ENCODE peak calls at places on chromosomes 1 and 21, in nine cellular contexts. One of them, this sample, is unnamed.

GRCh38 chr1:193662030-193662429 is 475.6 kb upstream of the B3GALT2 start:
- DNase-seq in ecto neural progenitor cell: no peak
- DNase-seq in fibroblast of mammary gland: no peak
- DNase-seq in HAP-1: no peak
- DNase-seq in stimulated activated CD8-positive, alpha-beta memory T cell treated with anti-CD3 and anti-CD28 coated beads, Interleukin-4, amount 100 ng/mL, for 1 hour: no peak
- DNase-seq in tibial nerve: no peak
- DNase-seq in stimulated activated CD4-positive, alpha-beta T cell treated with anti-CD3 and anti-CD28 coated beads, Interleukin-4, amount 100 ng/mL, for 1 hour: no peak
- DNase-seq in fibroblast of pulmonary artery: peak
- DNase-seq in sigmoid colon: no peak
- DNase-seq in this sample: no peak

GRCh38 chr1:118074101-118074500 is 110.9 kb downstream of the SPAG17 start:
- DNase-seq in ecto neural progenitor cell: no peak
- DNase-seq in HAP-1: no peak
- DNase-seq in fibroblast of mammary gland: peak
- DNase-seq in stimulated activated CD4-positive, alpha-beta T cell treated with anti-CD3 and anti-CD28 coated beads, Interleukin-4, amount 100 ng/mL, for 1 hour: no peak
- DNase-seq in stimulated activated CD8-positive, alpha-beta memory T cell treated with anti-CD3 and anti-CD28 coated beads, Interleukin-4, amount 100 ng/mL, for 1 hour: no peak
- DNase-seq in fibroblast of pulmonary artery: no peak
- DNase-seq in tibial nerve: no peak
- DNase-seq in sigmoid colon: no peak
- DNase-seq in this sample: no peak

GRCh38 chr1:203342192-203342940 is 8.6 kb downstream of the FMOD start:
- DNase-seq in sigmoid colon: peak
- DNase-seq in fibroblast of pulmonary artery: peak
- DNase-seq in HAP-1: peak
- DNase-seq in ecto neural progenitor cell: peak
- DNase-seq in stimulated activated CD8-positive, alpha-beta memory T cell treated with anti-CD3 and anti-CD28 coated beads, Interleukin-4, amount 100 ng/mL, for 1 hour: no peak
- DNase-seq in tibial nerve: no peak
- DNase-seq in fibroblast of mammary gland: peak
- DNase-seq in stimulated activated CD4-positive, alpha-beta T cell treated with anti-CD3 and anti-CD28 coated beads, Interleukin-4, amount 100 ng/mL, for 1 hour: peak
- DNase-seq in this sample: no peak

GRCh38 chr1:7679873-7680790 is 91.0 kb upstream of the VAMP3 start:
- DNase-seq in tibial nerve: no peak
- DNase-seq in stimulated activated CD4-positive, alpha-beta T cell treated with anti-CD3 and anti-CD28 coated beads, Interleukin-4, amount 100 ng/mL, for 1 hour: peak
- DNase-seq in sigmoid colon: peak
- DNase-seq in ecto neural progenitor cell: peak
- DNase-seq in fibroblast of pulmonary artery: peak
- DNase-seq in stimulated activated CD8-positive, alpha-beta memory T cell treated with anti-CD3 and anti-CD28 coated beads, Interleukin-4, amount 100 ng/mL, for 1 hour: no peak
- DNase-seq in fibroblast of mammary gland: no peak
- DNase-seq in HAP-1: no peak
- DNase-seq in this sample: peak

GRCh38 chr21:15992171-15992570 is 262.4 kb downstream of the USP25 start:
- DNase-seq in HAP-1: no peak
- DNase-seq in fibroblast of pulmonary artery: no peak
- DNase-seq in fibroblast of mammary gland: peak
- DNase-seq in stimulated activated CD8-positive, alpha-beta memory T cell treated with anti-CD3 and anti-CD28 coated beads, Interleukin-4, amount 100 ng/mL, for 1 hour: no peak
- DNase-seq in sigmoid colon: no peak
- DNase-seq in stimulated activated CD4-positive, alpha-beta T cell treated with anti-CD3 and anti-CD28 coated beads, Interleukin-4, amount 100 ng/mL, for 1 hour: no peak
- DNase-seq in tibial nerve: no peak
- DNase-seq in ecto neural progenitor cell: no peak
- DNase-seq in this sample: no peak

GRCh38 chr1:6464915-6465314 is 1.1 kb downstream of the TNFRSF25 start:
- DNase-seq in ecto neural progenitor cell: no peak
- DNase-seq in HAP-1: no peak
- DNase-seq in fibroblast of mammary gland: no peak
- DNase-seq in stimulated activated CD8-positive, alpha-beta memory T cell treated with anti-CD3 and anti-CD28 coated beads, Interleukin-4, amount 100 ng/mL, for 1 hour: no peak
- DNase-seq in fibroblast of pulmonary artery: no peak
- DNase-seq in sigmoid colon: no peak
- DNase-seq in stimulated activated CD4-positive, alpha-beta T cell treated with anti-CD3 and anti-CD28 coated beads, Interleukin-4, amount 100 ng/mL, for 1 hour: no peak
- DNase-seq in tibial nerve: no peak
- DNase-seq in this sample: no peak

GRCh38 chr1:112954945-112955677 is 885 bp downstream of the SLC16A1 start:
- DNase-seq in stimulated activated CD8-positive, alpha-beta memory T cell treated with anti-CD3 and anti-CD28 coated beads, Interleukin-4, amount 100 ng/mL, for 1 hour: no peak
- DNase-seq in HAP-1: peak
- DNase-seq in sigmoid colon: peak
- DNase-seq in fibroblast of mammary gland: peak
- DNase-seq in fibroblast of pulmonary artery: peak
- DNase-seq in tibial nerve: no peak
- DNase-seq in stimulated activated CD4-positive, alpha-beta T cell treated with anti-CD3 and anti-CD28 coated beads, Interleukin-4, amount 100 ng/mL, for 1 hour: peak
- DNase-seq in ecto neural progenitor cell: peak
- DNase-seq in this sample: peak

GRCh38 chr1:116693759-116694482 is 26.4 kb upstream of the IGSF3 start:
- DNase-seq in stimulated activated CD8-positive, alpha-beta memory T cell treated with anti-CD3 and anti-CD28 coated beads, Interleukin-4, amount 100 ng/mL, for 1 hour: no peak
- DNase-seq in sigmoid colon: no peak
- DNase-seq in fibroblast of pulmonary artery: peak
- DNase-seq in tibial nerve: no peak
- DNase-seq in HAP-1: no peak
- DNase-seq in ecto neural progenitor cell: no peak
- DNase-seq in stimulated activated CD4-positive, alpha-beta T cell treated with anti-CD3 and anti-CD28 coated beads, Interleukin-4, amount 100 ng/mL, for 1 hour: no peak
- DNase-seq in fibroblast of mammary gland: peak
- DNase-seq in this sample: no peak

GRCh38 chr1:247268390-247269045 is 12.6 kb downstream of the VN1R5 start:
- DNase-seq in sigmoid colon: no peak
- DNase-seq in stimulated activated CD8-positive, alpha-beta memory T cell treated with anti-CD3 and anti-CD28 coated beads, Interleukin-4, amount 100 ng/mL, for 1 hour: no peak
- DNase-seq in fibroblast of mammary gland: peak
- DNase-seq in stimulated activated CD4-positive, alpha-beta T cell treated with anti-CD3 and anti-CD28 coated beads, Interleukin-4, amount 100 ng/mL, for 1 hour: no peak
- DNase-seq in tibial nerve: no peak
- DNase-seq in HAP-1: no peak
- DNase-seq in fibroblast of pulmonary artery: peak
- DNase-seq in ecto neural progenitor cell: no peak
- DNase-seq in this sample: no peak

GRCh38 chr1:229336345-229336744 is 6.5 kb downstream of the CCSAP start:
- DNase-seq in fibroblast of pulmonary artery: no peak
- DNase-seq in sigmoid colon: no peak
- DNase-seq in ecto neural progenitor cell: no peak
- DNase-seq in stimulated activated CD4-positive, alpha-beta T cell treated with anti-CD3 and anti-CD28 coated beads, Interleukin-4, amount 100 ng/mL, for 1 hour: no peak
- DNase-seq in stimulated activated CD8-positive, alpha-beta memory T cell treated with anti-CD3 and anti-CD28 coated beads, Interleukin-4, amount 100 ng/mL, for 1 hour: no peak
- DNase-seq in tibial nerve: no peak
- DNase-seq in HAP-1: no peak
- DNase-seq in fibroblast of mammary gland: no peak
- DNase-seq in this sample: no peak

GRCh38 chr1:6012529-6013318 is 20.5 kb upstream of the NPHP4 start:
- DNase-seq in fibroblast of mammary gland: no peak
- DNase-seq in tibial nerve: no peak
- DNase-seq in sigmoid colon: no peak
- DNase-seq in stimulated activated CD4-positive, alpha-beta T cell treated with anti-CD3 and anti-CD28 coated beads, Interleukin-4, amount 100 ng/mL, for 1 hour: no peak
- DNase-seq in HAP-1: no peak
- DNase-seq in stimulated activated CD8-positive, alpha-beta memory T cell treated with anti-CD3 and anti-CD28 coated beads, Interleukin-4, amount 100 ng/mL, for 1 hour: no peak
- DNase-seq in ecto neural progenitor cell: no peak
- DNase-seq in fibroblast of pulmonary artery: no peak
- DNase-seq in this sample: no peak

GRCh38 chr1:15454256-15454655 is 2.3 kb upstream of the CELA2A start:
- DNase-seq in ecto neural progenitor cell: no peak
- DNase-seq in stimulated activated CD4-positive, alpha-beta T cell treated with anti-CD3 and anti-CD28 coated beads, Interleukin-4, amount 100 ng/mL, for 1 hour: no peak
- DNase-seq in tibial nerve: no peak
- DNase-seq in fibroblast of pulmonary artery: peak
- DNase-seq in fibroblast of mammary gland: peak
- DNase-seq in HAP-1: no peak
- DNase-seq in sigmoid colon: no peak
- DNase-seq in stimulated activated CD8-positive, alpha-beta memory T cell treated with anti-CD3 and anti-CD28 coated beads, Interleukin-4, amount 100 ng/mL, for 1 hour: no peak
- DNase-seq in this sample: no peak

GRCh38 chr1:24142546-24143431 is at the start of gene IL22RA1:
- DNase-seq in stimulated activated CD8-positive, alpha-beta memory T cell treated with anti-CD3 and anti-CD28 coated beads, Interleukin-4, amount 100 ng/mL, for 1 hour: no peak
- DNase-seq in stimulated activated CD4-positive, alpha-beta T cell treated with anti-CD3 and anti-CD28 coated beads, Interleukin-4, amount 100 ng/mL, for 1 hour: no peak
- DNase-seq in HAP-1: no peak
- DNase-seq in fibroblast of mammary gland: no peak
- DNase-seq in tibial nerve: no peak
- DNase-seq in fibroblast of pulmonary artery: no peak
- DNase-seq in sigmoid colon: peak
- DNase-seq in ecto neural progenitor cell: no peak
- DNase-seq in this sample: no peak

GRCh38 chr1:3473381-3473844 is 18.9 kb downstream of the ARHGEF16 start:
- DNase-seq in stimulated activated CD8-positive, alpha-beta memory T cell treated with anti-CD3 and anti-CD28 coated beads, Interleukin-4, amount 100 ng/mL, for 1 hour: no peak
- DNase-seq in tibial nerve: no peak
- DNase-seq in fibroblast of mammary gland: peak
- DNase-seq in ecto neural progenitor cell: no peak
- DNase-seq in stimulated activated CD4-positive, alpha-beta T cell treated with anti-CD3 and anti-CD28 coated beads, Interleukin-4, amount 100 ng/mL, for 1 hour: no peak
- DNase-seq in HAP-1: no peak
- DNase-seq in sigmoid colon: no peak
- DNase-seq in fibroblast of pulmonary artery: peak
- DNase-seq in this sample: no peak

GRCh38 chr1:56482486-56482885 is 96.9 kb downstream of the PLPP3 start:
- DNase-seq in fibroblast of mammary gland: no peak
- DNase-seq in fibroblast of pulmonary artery: no peak
- DNase-seq in stimulated activated CD8-positive, alpha-beta memory T cell treated with anti-CD3 and anti-CD28 coated beads, Interleukin-4, amount 100 ng/mL, for 1 hour: no peak
- DNase-seq in tibial nerve: no peak
- DNase-seq in stimulated activated CD4-positive, alpha-beta T cell treated with anti-CD3 and anti-CD28 coated beads, Interleukin-4, amount 100 ng/mL, for 1 hour: no peak
- DNase-seq in HAP-1: no peak
- DNase-seq in sigmoid colon: no peak
- DNase-seq in ecto neural progenitor cell: no peak
- DNase-seq in this sample: no peak

GRCh38 chr1:222239130-222239529 is 308.8 kb downstream of the HHIPL2 start:
- DNase-seq in tibial nerve: no peak
- DNase-seq in sigmoid colon: no peak
- DNase-seq in ecto neural progenitor cell: no peak
- DNase-seq in fibroblast of pulmonary artery: no peak
- DNase-seq in HAP-1: no peak
- DNase-seq in stimulated activated CD4-positive, alpha-beta T cell treated with anti-CD3 and anti-CD28 coated beads, Interleukin-4, amount 100 ng/mL, for 1 hour: no peak
- DNase-seq in fibroblast of mammary gland: no peak
- DNase-seq in stimulated activated CD8-positive, alpha-beta memory T cell treated with anti-CD3 and anti-CD28 coated beads, Interleukin-4, amount 100 ng/mL, for 1 hour: no peak
- DNase-seq in this sample: no peak

GRCh38 chr21:46171996-46172862 is 12.0 kb downstream of the SPATC1L start:
- DNase-seq in sigmoid colon: peak
- DNase-seq in tibial nerve: no peak
- DNase-seq in ecto neural progenitor cell: peak
- DNase-seq in stimulated activated CD8-positive, alpha-beta memory T cell treated with anti-CD3 and anti-CD28 coated beads, Interleukin-4, amount 100 ng/mL, for 1 hour: no peak
- DNase-seq in HAP-1: no peak
- DNase-seq in stimulated activated CD4-positive, alpha-beta T cell treated with anti-CD3 and anti-CD28 coated beads, Interleukin-4, amount 100 ng/mL, for 1 hour: no peak
- DNase-seq in fibroblast of pulmonary artery: no peak
- DNase-seq in fibroblast of mammary gland: no peak
- DNase-seq in this sample: no peak

GRCh38 chr1:14511856-14512585 is 86.5 kb upstream of the KAZN start:
- DNase-seq in sigmoid colon: no peak
- DNase-seq in tibial nerve: no peak
- DNase-seq in fibroblast of pulmonary artery: no peak
- DNase-seq in HAP-1: no peak
- DNase-seq in fibroblast of mammary gland: no peak
- DNase-seq in ecto neural progenitor cell: no peak
- DNase-seq in stimulated activated CD4-positive, alpha-beta T cell treated with anti-CD3 and anti-CD28 coated beads, Interleukin-4, amount 100 ng/mL, for 1 hour: no peak
- DNase-seq in stimulated activated CD8-positive, alpha-beta memory T cell treated with anti-CD3 and anti-CD28 coated beads, Interleukin-4, amount 100 ng/mL, for 1 hour: no peak
- DNase-seq in this sample: no peak

GRCh38 chr1:231626951-231627614 is 493 bp downstream of the DISC1 start:
- DNase-seq in fibroblast of pulmonary artery: peak
- DNase-seq in HAP-1: peak
- DNase-seq in stimulated activated CD4-positive, alpha-beta T cell treated with anti-CD3 and anti-CD28 coated beads, Interleukin-4, amount 100 ng/mL, for 1 hour: peak
- DNase-seq in tibial nerve: peak
- DNase-seq in stimulated activated CD8-positive, alpha-beta memory T cell treated with anti-CD3 and anti-CD28 coated beads, Interleukin-4, amount 100 ng/mL, for 1 hour: no peak
- DNase-seq in fibroblast of mammary gland: no peak
- DNase-seq in ecto neural progenitor cell: peak
- DNase-seq in sigmoid colon: peak
- DNase-seq in this sample: peak

GRCh38 chr1:12477936-12478611 is 139.9 kb downstream of the DHRS3 start:
- DNase-seq in stimulated activated CD8-positive, alpha-beta memory T cell treated with anti-CD3 and anti-CD28 coated beads, Interleukin-4, amount 100 ng/mL, for 1 hour: no peak
- DNase-seq in stimulated activated CD4-positive, alpha-beta T cell treated with anti-CD3 and anti-CD28 coated beads, Interleukin-4, amount 100 ng/mL, for 1 hour: no peak
- DNase-seq in fibroblast of pulmonary artery: peak
- DNase-seq in tibial nerve: peak
- DNase-seq in sigmoid colon: peak
- DNase-seq in ecto neural progenitor cell: no peak
- DNase-seq in HAP-1: peak
- DNase-seq in fibroblast of mammary gland: peak
- DNase-seq in this sample: no peak

GRCh38 chr21:44079846-44080245 is 27.4 kb upstream of the PWP2 start:
- DNase-seq in fibroblast of mammary gland: no peak
- DNase-seq in HAP-1: no peak
- DNase-seq in fibroblast of pulmonary artery: no peak
- DNase-seq in tibial nerve: no peak
- DNase-seq in sigmoid colon: no peak
- DNase-seq in stimulated activated CD8-positive, alpha-beta memory T cell treated with anti-CD3 and anti-CD28 coated beads, Interleukin-4, amount 100 ng/mL, for 1 hour: no peak
- DNase-seq in stimulated activated CD4-positive, alpha-beta T cell treated with anti-CD3 and anti-CD28 coated beads, Interleukin-4, amount 100 ng/mL, for 1 hour: no peak
- DNase-seq in ecto neural progenitor cell: no peak
- DNase-seq in this sample: no peak

GRCh38 chr1:203512830-203513578 is 19.1 kb downstream of the OPTC start:
- DNase-seq in stimulated activated CD8-positive, alpha-beta memory T cell treated with anti-CD3 and anti-CD28 coated beads, Interleukin-4, amount 100 ng/mL, for 1 hour: no peak
- DNase-seq in ecto neural progenitor cell: no peak
- DNase-seq in tibial nerve: no peak
- DNase-seq in stimulated activated CD4-positive, alpha-beta T cell treated with anti-CD3 and anti-CD28 coated beads, Interleukin-4, amount 100 ng/mL, for 1 hour: peak
- DNase-seq in sigmoid colon: peak
- DNase-seq in HAP-1: no peak
- DNase-seq in fibroblast of pulmonary artery: peak
- DNase-seq in fibroblast of mammary gland: peak
- DNase-seq in this sample: no peak

GRCh38 chr21:43203523-43204080 is 34.8 kb downstream of the CRYAA start:
- DNase-seq in tibial nerve: no peak
- DNase-seq in stimulated activated CD4-positive, alpha-beta T cell treated with anti-CD3 and anti-CD28 coated beads, Interleukin-4, amount 100 ng/mL, for 1 hour: no peak
- DNase-seq in stimulated activated CD8-positive, alpha-beta memory T cell treated with anti-CD3 and anti-CD28 coated beads, Interleukin-4, amount 100 ng/mL, for 1 hour: no peak
- DNase-seq in fibroblast of pulmonary artery: no peak
- DNase-seq in HAP-1: no peak
- DNase-seq in fibroblast of mammary gland: no peak
- DNase-seq in sigmoid colon: peak
- DNase-seq in ecto neural progenitor cell: peak
- DNase-seq in this sample: no peak

GRCh38 chr1:24830680-24831272 is 85.5 kb downstream of the CLIC4 start:
- DNase-seq in stimulated activated CD8-positive, alpha-beta memory T cell treated with anti-CD3 and anti-CD28 coated beads, Interleukin-4, amount 100 ng/mL, for 1 hour: no peak
- DNase-seq in sigmoid colon: no peak
- DNase-seq in fibroblast of mammary gland: peak
- DNase-seq in ecto neural progenitor cell: no peak
- DNase-seq in HAP-1: peak
- DNase-seq in stimulated activated CD4-positive, alpha-beta T cell treated with anti-CD3 and anti-CD28 coated beads, Interleukin-4, amount 100 ng/mL, for 1 hour: no peak
- DNase-seq in tibial nerve: no peak
- DNase-seq in fibroblast of pulmonary artery: peak
- DNase-seq in this sample: no peak

GRCh38 chr1:221045842-221046831 is 166.9 kb downstream of the HLX start:
- DNase-seq in fibroblast of pulmonary artery: peak
- DNase-seq in ecto neural progenitor cell: no peak
- DNase-seq in stimulated activated CD8-positive, alpha-beta memory T cell treated with anti-CD3 and anti-CD28 coated beads, Interleukin-4, amount 100 ng/mL, for 1 hour: no peak
- DNase-seq in tibial nerve: no peak
- DNase-seq in HAP-1: no peak
- DNase-seq in sigmoid colon: no peak
- DNase-seq in fibroblast of mammary gland: peak
- DNase-seq in stimulated activated CD4-positive, alpha-beta T cell treated with anti-CD3 and anti-CD28 coated beads, Interleukin-4, amount 100 ng/mL, for 1 hour: no peak
- DNase-seq in this sample: no peak

GRCh38 chr1:2971146-2971501 is 50.1 kb upstream of the ACTRT2 start:
- DNase-seq in stimulated activated CD4-positive, alpha-beta T cell treated with anti-CD3 and anti-CD28 coated beads, Interleukin-4, amount 100 ng/mL, for 1 hour: no peak
- DNase-seq in ecto neural progenitor cell: no peak
- DNase-seq in fibroblast of mammary gland: no peak
- DNase-seq in tibial nerve: no peak
- DNase-seq in fibroblast of pulmonary artery: no peak
- DNase-seq in stimulated activated CD8-positive, alpha-beta memory T cell treated with anti-CD3 and anti-CD28 coated beads, Interleukin-4, amount 100 ng/mL, for 1 hour: no peak
- DNase-seq in sigmoid colon: peak
- DNase-seq in HAP-1: no peak
- DNase-seq in this sample: no peak

This sample was measured in C1 segment of cervical spinal cord.